ENCODE peak calls at places on chromosome 18, in six cellular contexts. V is upper lobe of left lung, P is bronchial epithelial cell, U is amniotic epithelial cell, T is WTC11, J is fibroblast of mammary gland. H is an unnamed sample.
A peak's percentile ranks its signal among the peaks of the same experiment; 100 is the strongest.

GRCh38 chr18:45415614-45416013 is 199.7 kb upstream of the SLC14A2 start:
- DNase-seq in T (no peak), V (no peak), U (no peak), P (no peak), J (no peak), H (no peak)

GRCh38 chr18:52343138-52343537 is 3.1 kb downstream of the DCC start:
- DNase-seq in V (no peak), T (no peak), J (no peak), P (no peak), U (no peak), H (peak; percentile 46)

GRCh38 chr18:8706981-8707940 is 1.9 kb downstream of the MTCL1 start:
- DNase-seq in J (peak; percentile 69), V (peak; percentile 88), P (peak; percentile 52), T (peak; percentile 67), U (peak; percentile 51), H (peak; percentile 57)

GRCh38 chr18:6885992-6886823 is 156.7 kb downstream of the ARHGAP28 start:
- DNase-seq in J (peak; percentile 65), P (peak; percentile 40), U (peak; percentile 46), V (no peak), T (peak; percentile 37), H (peak; percentile 36)

GRCh38 chr18:24560511-24560981 is 100.1 kb downstream of the HRH4 start:
- DNase-seq in P (peak; percentile 57), J (no peak), U (peak; percentile 28), T (peak; percentile 44), V (no peak), H (peak; percentile 90)

GRCh38 chr18:36035253-36035652 is 32.1 kb downstream of the RPRD1A start:
- DNase-seq in U (no peak), J (no peak), V (no peak), P (no peak), T (no peak), H (no peak)

GRCh38 chr18:76579301-76579695 is 84.3 kb upstream of the ZNF516 start:
- DNase-seq in V (peak; percentile 50), P (no peak), J (no peak), T (no peak), U (no peak), H (no peak)

GRCh38 chr18:56831988-56832387 is 180.8 kb downstream of the WDR7 start:
- DNase-seq in U (peak; percentile 86), P (no peak), T (peak; percentile 28), J (no peak), V (peak; percentile 2), H (no peak)

GRCh38 chr18:9323750-9324445 is 10.7 kb upstream of the TWSG1 start:
- DNase-seq in U (peak; percentile 92), J (peak; percentile 46), T (no peak), V (no peak), P (peak; percentile 67), H (peak; percentile 72)

GRCh38 chr18:75408554-75409506 is 18.7 kb downstream of the SMIM21 start:
- DNase-seq in J (peak; percentile 100), T (no peak), U (peak; percentile 99), P (peak; percentile 100), V (no peak), H (peak; percentile 99)

GRCh38 chr18:75828379-75828778 is 400.9 kb upstream of the SMIM21 start:
- DNase-seq in J (no peak), P (no peak), V (no peak), T (no peak), U (no peak), H (no peak)